ENCODE peak calls at places on chromosomes 4 and X, in five cellular contexts. T is H1, N is SK-N-SH, U is spleen, V is esophagus muscularis mucosa. R is an unnamed sample.

GRCh38 chrX:78746496-78746895 is 1.0 kb upstream of the LPAR4 start:
- DNase-seq in T (peak), V (no peak), U (no peak), N (no peak), R (no peak)

GRCh38 chr4:71066737-71067716 is 73.6 kb downstream of the DCK start:
- DNase-seq in N (no peak), T (no peak), U (no peak), V (no peak), R (no peak)

GRCh38 chr4:163598028-163598427 is 103.5 kb downstream of the TMA16 start:
- DNase-seq in V (no peak), U (no peak), T (no peak), N (no peak), R (no peak)

GRCh38 chr4:110527156-110527555 is 51.2 kb downstream of the ENPEP start:
- DNase-seq in V (no peak), U (no peak), T (no peak), N (no peak), R (no peak)

GRCh38 chr4:173214661-173215060 is 46.0 kb downstream of the GALNT7 start:
- DNase-seq in T (no peak), N (no peak), U (no peak), V (no peak), R (peak)

GRCh38 chr4:96342790-96343455 is 503.0 kb downstream of the PDHA2 start:
- DNase-seq in V (no peak), T (no peak), U (no peak), N (no peak), R (no peak)

GRCh38 chr4:114263233-114263632 is 283.8 kb upstream of the ARSJ start:
- DNase-seq in N (no peak), U (no peak), V (no peak), T (no peak), R (no peak)

GRCh38 chr4:103018391-103019318 is 850 bp downstream of the SLC9B1 start:
- DNase-seq in N (peak), V (no peak), T (no peak), U (no peak), R (no peak)

GRCh38 chr4:2944091-2944482 is 19.1 kb downstream of the NOP14 start:
- DNase-seq in V (no peak), N (no peak), U (peak), T (no peak), R (no peak)

GRCh38 chr4:2942037-2942531 is 21.1 kb downstream of the NOP14 start:
- DNase-seq in U (peak), T (no peak), V (no peak), N (no peak), R (no peak)

GRCh38 chr4:2941138-2942036 is 21.8 kb downstream of the NOP14 start:
- DNase-seq in U (peak), T (no peak), N (no peak), V (no peak), R (no peak)

GRCh38 chr4:2943364-2944090 is 19.7 kb downstream of the NOP14 start:
- DNase-seq in T (no peak), N (no peak), V (no peak), U (peak), R (no peak)

GRCh38 chr4:2942532-2943363 is 20.5 kb downstream of the NOP14 start:
- DNase-seq in U (peak), N (no peak), V (no peak), T (no peak), R (peak)
- TF ChIP-seq POLR2AphosphoS5 in U (peak), N (peak), V (no peak), T (peak), R (no peak)

DNA sequence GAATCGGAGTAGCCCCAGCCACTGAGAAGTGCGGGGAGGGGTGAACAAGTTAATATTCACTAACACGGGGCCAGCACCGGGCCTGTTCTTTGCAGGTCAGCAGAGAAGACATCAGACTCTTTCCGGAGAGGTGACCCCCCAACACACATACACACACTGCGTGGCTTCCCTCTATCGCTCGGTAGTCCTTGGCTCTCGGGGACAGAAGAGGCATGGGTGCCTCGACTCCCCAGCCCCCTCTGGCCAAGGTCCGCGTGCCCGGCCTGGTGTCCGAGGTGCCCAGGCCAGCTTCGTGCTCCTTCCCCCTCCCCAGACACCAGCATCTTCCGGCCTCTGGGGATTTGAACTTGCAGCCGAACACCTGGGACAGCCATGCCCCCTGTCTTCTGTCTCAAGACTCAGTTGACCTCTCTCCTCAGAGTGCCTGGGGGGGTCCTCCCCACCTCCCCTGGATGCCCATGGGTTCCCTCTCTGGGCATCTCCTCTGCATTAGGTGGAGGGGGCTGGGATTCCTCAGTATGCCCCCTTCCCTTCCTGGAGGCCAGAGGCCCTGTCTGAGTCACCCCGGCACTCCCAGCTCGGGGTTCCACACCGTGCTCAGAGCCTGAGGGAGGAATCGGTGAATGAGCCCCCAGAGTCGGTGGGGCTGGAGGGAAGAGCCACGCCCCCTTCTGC is 104.5 kb downstream of the SORCS2 start:
- DNase-seq in N (no peak), T (no peak), V (no peak), U (no peak), R (no peak)
- TF ChIP-seq POLR2AphosphoS5 in N (no peak), T (no peak), V (no peak), U (no peak), R (no peak)

GRCh38 chr4:185201983-185202962 is 1.5 kb downstream of the CFAP97 start:
- DNase-seq in U (no peak), V (no peak), N (peak), T (no peak), R (no peak)
- TF ChIP-seq POLR2AphosphoS5 in U (no peak), V (no peak), N (no peak), T (no peak), R (no peak)

GRCh38 chr4:156558365-156559025 is 413.1 kb downstream of the PDGFC start:
- DNase-seq in T (no peak), N (no peak), V (no peak), U (no peak), R (no peak)

GRCh38 chr4:156559346-156559745 is 412.3 kb downstream of the PDGFC start:
- DNase-seq in T (no peak), V (no peak), N (no peak), U (no peak), R (no peak)

GRCh38 chr4:156556326-156556725 is 415.3 kb downstream of the PDGFC start:
- DNase-seq in T (no peak), U (no peak), N (no peak), V (no peak), R (no peak)

GRCh38 chr4:156557962-156558361 is 413.6 kb downstream of the PDGFC start:
- DNase-seq in V (no peak), U (no peak), N (no peak), T (no peak), R (no peak)

DNA sequence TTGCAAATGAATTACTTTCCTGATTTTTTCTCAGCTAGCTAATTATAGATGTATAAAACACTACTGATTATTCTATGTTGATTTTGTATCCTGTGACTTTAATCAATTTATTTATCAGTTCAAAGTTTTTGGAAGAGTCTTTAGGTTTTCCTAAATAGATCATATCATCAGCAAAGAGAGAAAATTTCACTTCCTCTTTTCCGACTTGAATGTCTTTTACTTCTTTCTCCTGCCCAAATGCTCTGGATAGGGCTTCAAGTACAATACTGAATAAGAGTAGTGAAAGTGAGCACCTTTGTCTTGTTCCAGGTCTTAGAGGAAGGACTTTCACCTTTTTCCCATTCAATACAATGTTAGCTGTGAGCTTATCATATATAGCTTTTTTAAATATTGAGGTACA is 417.9 kb downstream of the PDGFC start:
- DNase-seq in T (no peak), U (no peak), N (no peak), V (no peak), R (no peak)
- TF ChIP-seq POLR2AphosphoS5 in T (no peak), U (no peak), N (no peak), V (no peak), R (no peak)

DNA sequence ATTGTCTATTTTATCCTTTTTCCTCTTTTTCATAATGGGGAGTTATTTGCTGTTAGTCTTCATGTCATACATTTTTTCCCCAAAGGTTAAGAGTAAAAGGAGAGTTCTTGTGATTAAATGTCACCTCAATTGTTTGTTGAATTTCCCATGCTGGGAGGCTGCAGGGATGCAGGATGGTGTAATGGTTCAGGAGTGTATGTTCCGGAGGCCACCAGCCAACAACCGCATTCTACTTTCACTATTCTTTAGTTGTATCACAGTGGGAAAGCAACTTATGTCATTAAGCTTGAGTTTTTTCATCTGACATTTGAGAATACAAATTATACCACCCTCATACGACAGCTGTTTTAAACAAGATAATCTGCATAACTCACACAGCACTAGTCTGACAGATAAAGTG is 15.4 kb downstream of the AFP start:
- DNase-seq in V (no peak), U (no peak), T (no peak), N (no peak), R (no peak)
- TF ChIP-seq POLR2AphosphoS5 in V (no peak), U (no peak), T (no peak), N (no peak), R (no peak)

GRCh38 chrX:133983974-133984578 is 1.3 kb downstream of the GPC3 start:
- DNase-seq in N (no peak), T (peak), V (no peak), U (peak), R (no peak)

GRCh38 chrX:133987188-133987587 is 1.8 kb upstream of the GPC3 start:
- DNase-seq in U (no peak), N (no peak), V (no peak), T (no peak), R (no peak)

GRCh38 chrX:133986008-133986683 is 752 bp upstream of the GPC3 start:
- DNase-seq in T (peak), N (no peak), V (no peak), U (no peak), R (no peak)

GRCh38 chrX:133984857-133985163 is 584 bp downstream of the GPC3 start:
- DNase-seq in T (no peak), U (peak), V (no peak), N (no peak), R (no peak)

DNA sequence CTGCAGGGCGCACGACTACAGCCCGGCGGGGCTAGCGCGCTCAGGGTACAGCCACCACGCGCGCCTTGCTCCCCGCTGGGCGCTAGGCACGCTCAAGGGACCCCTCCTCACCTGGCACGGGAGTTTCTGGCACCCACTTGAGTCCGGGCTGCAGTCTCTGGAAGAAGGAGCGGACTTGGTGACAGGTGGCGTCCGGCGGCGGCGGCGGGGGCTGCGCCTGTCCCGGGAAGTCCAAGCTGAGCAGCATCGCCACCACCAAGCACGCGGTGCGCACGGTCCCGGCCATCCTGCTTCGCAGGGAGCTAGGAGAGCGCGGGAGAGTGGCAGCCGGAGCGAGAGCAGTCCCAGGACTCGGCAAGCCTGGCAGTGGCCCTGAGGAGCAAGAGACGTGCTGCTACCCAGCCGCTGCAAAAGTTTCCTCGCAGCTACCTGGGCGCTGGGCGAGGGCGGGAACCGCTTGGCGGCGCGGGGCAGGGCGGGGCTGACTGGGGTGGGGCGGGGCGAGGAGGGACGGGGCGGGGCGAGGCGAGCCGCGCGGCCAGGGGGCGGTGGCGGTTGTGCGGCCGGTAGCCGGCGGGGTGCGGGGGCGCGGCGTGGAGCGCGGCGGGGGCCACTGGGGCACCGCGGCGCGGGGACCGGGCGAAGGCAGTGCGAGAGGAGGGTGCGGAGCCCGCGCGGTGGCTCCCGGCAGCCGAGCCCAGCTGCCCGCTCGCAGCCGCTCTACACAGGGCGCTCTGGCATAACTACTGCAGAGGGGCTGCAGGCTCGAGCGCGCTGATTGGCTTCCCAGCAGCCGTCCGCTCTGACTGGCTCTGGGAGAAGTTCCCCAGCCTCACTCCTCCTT is at the start of gene GPC3:
- DNase-seq in V (no peak), U (peak), N (peak), T (peak), R (peak)
- TF ChIP-seq POLR2AphosphoS5 in V (no peak), U (no peak), N (no peak), T (no peak), R (no peak)

R was measured in stomach.